ENCODE peak calls at places on chromosomes 12 and 14, in six cellular contexts. C, U, M, W, X and S are unnamed samples.
A peak's percentile ranks its signal among the peaks of the same experiment; 100 is the strongest.

GRCh38 chr12:99985129-99985570 is 414 bp upstream of the ANKS1B start:
- DNase-seq in C (no peak), U (no peak), M (no peak), W (no peak), X (no peak), S (no peak)

GRCh38 chr12:8890313-8891084 is 23.8 kb upstream of the PHC1 start:
- DNase-seq in C (peak; percentile 51), U (peak; percentile 27), M (peak; percentile 47), W (peak; percentile 8), X (peak; percentile 66), S (peak; percentile 67)

GRCh38 chr14:77151918-77152588 is 10.5 kb upstream of the ZDHHC22 start:
- DNase-seq in C (no peak), U (no peak), M (no peak), W (no peak), X (peak; percentile 83), S (peak; percentile 18)

GRCh38 chr12:5506821-5507231 is 74.9 kb downstream of the NTF3 start:
- DNase-seq in C (no peak), U (no peak), M (no peak), W (no peak), X (no peak), S (no peak)

GRCh38 chr12:75831413-75831812 is 200.2 kb downstream of the PHLDA1 start:
- DNase-seq in C (no peak), U (no peak), M (no peak), W (no peak), X (no peak), S (no peak)

GRCh38 chr14:75315143-75315542 is 36.5 kb downstream of the FOS start:
- DNase-seq in C (peak; percentile 54), U (peak; percentile 21), M (no peak), W (no peak), X (no peak), S (no peak)

GRCh38 chr12:12563529-12563928 is 866 bp upstream of the DUSP16 start:
- DNase-seq in C (no peak), U (no peak), M (no peak), W (no peak), X (no peak), S (no peak)

GRCh38 chr14:26332966-26333365 is 264.9 kb downstream of the NOVA1 start:
- DNase-seq in C (no peak), U (no peak), M (no peak), W (no peak), X (no peak), S (no peak)

GRCh38 chr14:101174980-101175606 is 271.6 kb upstream of the RTL1 start:
- DNase-seq in C (no peak), U (no peak), M (no peak), W (no peak), X (no peak), S (no peak)

GRCh38 chr12:103571286-103571685 is 15.8 kb upstream of the STAB2 start:
- DNase-seq in C (peak; percentile 51), U (no peak), M (no peak), W (no peak), X (no peak), S (no peak)

GRCh38 chr12:71846322-71846940 is 6.9 kb downstream of the TBC1D15 start:
- DNase-seq in C (no peak), U (no peak), M (no peak), W (no peak), X (no peak), S (no peak)
- H3K4me1 ChIP-seq in C (peaks cover 77% of the 10 kb centered on the region), U (peaks cover 25% of the 10 kb centered on the region), M (peaks cover 5% of the 10 kb centered on the region), W (peaks cover 4% of the 10 kb centered on the region), X (peaks cover 3% of the 10 kb centered on the region), S (peaks cover 33% of the 10 kb centered on the region)

GRCh38 chr12:116604883-116605641 is 45.9 kb downstream of the MAP1LC3B2 start:
- DNase-seq in C (no peak), U (no peak), M (no peak), W (no peak), X (no peak), S (no peak)

GRCh38 chr12:116607039-116607438 is 47.9 kb downstream of the MAP1LC3B2 start:
- DNase-seq in C (no peak), U (no peak), M (no peak), W (no peak), X (no peak), S (no peak)

GRCh38 chr12:116609236-116609635 is 50.1 kb downstream of the MAP1LC3B2 start:
- DNase-seq in C (no peak), U (no peak), M (no peak), W (no peak), X (no peak), S (no peak)

GRCh38 chr12:116604151-116604550 is 45.0 kb downstream of the MAP1LC3B2 start:
- DNase-seq in C (no peak), U (no peak), M (no peak), W (no peak), X (no peak), S (no peak)

GRCh38 chr12:116606397-116606796 is 47.2 kb downstream of the MAP1LC3B2 start:
- DNase-seq in C (no peak), U (no peak), M (no peak), W (no peak), X (no peak), S (no peak)
- TF ChIP-seq EP300 in C (no peak), U (no peak), M (no peak), W (no peak), X (no peak), S (no peak)

DNA sequence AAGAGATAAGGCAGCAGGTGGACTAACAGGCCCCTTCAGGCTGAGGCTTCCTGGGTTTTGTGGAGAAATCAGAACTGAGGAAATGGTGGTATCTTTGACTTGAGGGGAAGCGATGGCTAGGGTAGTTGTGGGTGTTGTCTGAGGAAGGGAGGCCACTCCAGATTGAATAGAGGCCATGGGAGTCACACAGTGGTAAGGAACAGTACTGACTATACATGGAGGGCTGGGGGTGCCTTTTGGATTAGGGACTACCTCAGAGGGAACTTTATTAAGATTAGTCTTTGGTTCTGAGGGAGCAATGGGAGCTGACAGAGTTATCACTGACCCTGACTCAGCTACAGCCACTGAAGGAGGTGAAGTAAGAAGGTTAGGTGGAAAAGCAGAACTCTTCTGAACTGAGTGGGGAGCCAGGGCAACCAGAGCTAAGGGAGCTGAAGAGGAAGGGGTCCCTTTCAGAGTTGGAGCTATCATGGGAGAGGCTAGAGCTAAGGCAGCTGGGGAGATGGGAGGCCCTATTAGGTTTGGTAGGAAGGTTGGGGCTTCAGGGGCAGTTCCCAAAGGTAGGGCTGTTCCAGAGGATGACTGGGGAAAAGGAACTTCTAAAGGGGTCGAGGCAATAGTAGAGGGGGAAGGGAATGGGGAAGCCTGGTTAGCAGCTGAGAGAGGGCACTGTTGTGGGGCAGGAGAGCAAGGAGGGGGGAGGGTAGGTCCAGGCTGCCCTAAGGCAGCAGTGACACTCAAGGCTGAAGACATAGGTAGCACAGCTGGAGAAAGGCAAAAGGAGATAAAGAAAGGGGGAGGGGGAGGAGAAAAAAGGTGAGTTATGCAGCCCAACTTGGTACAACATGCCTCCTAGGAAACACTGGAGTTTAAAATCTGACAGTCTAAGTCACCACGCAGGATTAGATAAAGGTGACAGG is 4.1 kb downstream of the NACA start:
- DNase-seq in C (no peak), U (peak; percentile 25), M (no peak), W (no peak), X (no peak), S (no peak)
- H3K4me3 ChIP-seq in C (no peak overlapping the region), U (no peak overlapping the region), M (no peak overlapping the region), W (peak overlapping the region; percentile 97), X (peak overlapping the region; percentile 99), S (peak overlapping the region; percentile 82)

GRCh38 chr14:68932219-68932618 is 46.9 kb downstream of the ACTN1 start:
- DNase-seq in C (no peak), U (no peak), M (no peak), W (no peak), X (no peak), S (no peak)

GRCh38 chr14:68936476-68936875 is 42.6 kb downstream of the ACTN1 start:
- DNase-seq in C (no peak), U (no peak), M (no peak), W (no peak), X (no peak), S (no peak)

GRCh38 chr14:68935761-68936209 is 43.3 kb downstream of the ACTN1 start:
- DNase-seq in C (peak; percentile 75), U (no peak), M (no peak), W (no peak), X (no peak), S (no peak)

GRCh38 chr14:68932686-68933085 is 46.4 kb downstream of the ACTN1 start:
- DNase-seq in C (no peak), U (peak; percentile 59), M (no peak), W (no peak), X (no peak), S (no peak)

DNA sequence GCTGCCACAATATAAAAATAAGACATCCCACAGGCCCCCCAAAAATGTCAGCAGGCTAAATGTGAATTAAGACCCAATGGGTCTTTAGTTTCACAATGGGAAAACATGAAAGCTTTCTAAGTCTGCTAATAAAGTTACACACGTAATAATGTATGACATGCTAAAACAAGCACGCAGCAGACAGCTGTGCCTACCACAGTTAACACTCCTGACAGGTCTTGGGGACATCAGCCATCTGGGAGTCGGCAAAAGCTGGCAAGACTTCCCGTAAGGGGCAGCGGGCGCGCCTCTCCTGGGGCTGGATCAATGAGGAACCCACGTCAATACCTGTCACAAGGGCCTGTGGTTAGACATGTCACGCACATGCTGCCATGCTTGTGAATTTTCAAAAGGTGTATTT is 45.1 kb downstream of the ACTN1 start:
- DNase-seq in C (no peak), U (no peak), M (no peak), W (no peak), X (no peak), S (no peak)
- H3K4me1 ChIP-seq in C (peaks cover 99% of the 10 kb centered on the region), U (peaks cover 34% of the 10 kb centered on the region), M (peaks cover 26% of the 10 kb centered on the region), W (no peaks in the 10 kb centered on the region), X (peaks cover 78% of the 10 kb centered on the region), S (peaks cover 47% of the 10 kb centered on the region)

DNA sequence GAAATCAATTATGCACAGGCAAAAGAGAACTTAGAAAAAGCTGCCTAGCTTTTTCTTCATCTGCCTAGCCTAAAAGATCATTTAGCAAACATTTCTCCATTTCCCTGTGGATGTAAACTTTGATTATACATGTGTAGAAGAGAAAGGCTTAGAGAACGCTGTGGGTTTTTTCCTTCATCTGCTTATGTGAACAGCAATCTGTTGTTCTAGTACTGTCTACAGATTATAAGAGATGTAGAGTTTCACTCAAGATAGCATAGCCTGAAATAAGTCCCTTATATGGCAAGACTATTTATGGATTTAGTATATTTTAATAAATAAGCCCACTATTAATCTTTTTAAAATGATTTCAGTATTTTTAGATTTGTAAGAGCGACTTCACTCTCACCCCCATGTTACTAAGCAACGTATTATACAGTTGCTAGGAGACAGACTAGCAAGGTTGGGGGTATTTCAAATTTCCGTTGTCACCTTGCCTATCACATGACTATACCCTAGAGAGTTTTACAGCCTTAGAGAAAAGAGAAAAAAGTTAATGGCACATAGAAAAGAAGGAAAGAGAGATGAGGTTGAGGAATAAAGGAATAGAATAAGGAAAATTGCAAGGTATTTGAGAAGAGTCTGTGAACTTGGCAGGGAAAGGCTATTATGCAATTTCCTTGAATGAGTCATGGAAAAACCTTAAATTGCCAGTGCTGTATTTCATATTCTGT is 12.2 kb upstream of the TUBA1A start:
- DNase-seq in C (no peak), U (no peak), M (peak; percentile 16), W (peak; percentile 17), X (peak; percentile 71), S (no peak)
- TF ChIP-seq EP300 in C (no peak), U (no peak), M (no peak), W (peak; percentile 27), X (no peak), S (no peak)

GRCh38 chr14:23703027-23703426 is 66.9 kb downstream of the DHRS2 start:
- DNase-seq in C (no peak), U (no peak), M (no peak), W (no peak), X (no peak), S (no peak)
- H3K4me3 ChIP-seq in C (no peak overlapping the region), U (no peak overlapping the region), M (no peak overlapping the region), W (no peak overlapping the region), X (no peak overlapping the region), S (no peak overlapping the region)